ENCODE peak calls at places on chromosomes 2 and 18, in seven cellular contexts. Q is Peyer's patch, X is Caco-2, M is lower lobe of right lung, P is aorta, H is PC-3, K is HCT116. Z is an unnamed sample.

GRCh38 chr2:33111002-33111446 is 164.3 kb downstream of the LTBP1 start:
- DNase-seq in H (peak; percentile 24), M (no peak), K (no peak), Q (no peak), X (no peak), P (no peak), Z (no peak)

GRCh38 chr18:5604778-5605177 is 61.0 kb upstream of the EPB41L3 start:
- DNase-seq in Q (peak; percentile 59), P (no peak), X (no peak), H (no peak), M (no peak), K (no peak), Z (no peak)

GRCh38 chr2:73984203-73984921 is at the start of gene TET3:
- DNase-seq in P (peak; percentile 58), Q (peak; percentile 83), X (peak; percentile 60), H (peak; percentile 37), K (no peak), M (peak; percentile 75), Z (no peak)

GRCh38 chr2:212015588-212015987 is 523.0 kb downstream of the ERBB4 start:
- DNase-seq in P (no peak), K (no peak), X (no peak), H (no peak), Q (no peak), M (no peak), Z (no peak)

GRCh38 chr2:84901593-84902120 is 3.8 kb upstream of the TMSB10 start:
- DNase-seq in Q (no peak), M (no peak), X (no peak), H (no peak), K (no peak), P (no peak), Z (no peak)

GRCh38 chr18:63758616-63759015 is 16.6 kb upstream of the SERPINB7 start:
- DNase-seq in K (no peak), P (no peak), H (no peak), Q (no peak), X (no peak), M (no peak), Z (no peak)

GRCh38 chr18:32548688-32549087 is 78.0 kb upstream of the GAREM1 start:
- DNase-seq in Q (no peak), X (no peak), H (no peak), P (no peak), K (no peak), M (no peak), Z (no peak)

GRCh38 chr2:69269330-69269729 is 117.7 kb downstream of the GFPT1 start:
- DNase-seq in H (no peak), Q (no peak), K (no peak), M (no peak), P (no peak), X (no peak), Z (no peak)

GRCh38 chr2:207352978-207353377 is 176.8 kb upstream of the CREB1 start:
- DNase-seq in K (no peak), Q (no peak), H (no peak), M (no peak), X (no peak), P (no peak), Z (no peak)

GRCh38 chr2:136000502-136000901 is 15.1 kb upstream of the DARS1 start:
- DNase-seq in M (no peak), P (no peak), Q (no peak), X (no peak), K (no peak), H (no peak), Z (no peak)

GRCh38 chr2:19607931-19608762 is 249.7 kb upstream of the OSR1 start:
- DNase-seq in K (no peak), M (no peak), H (peak; percentile 71), Q (no peak), X (no peak), P (no peak), Z (no peak)

GRCh38 chr2:10762651-10763460 is 41.4 kb downstream of the ATP6V1C2 start:
- DNase-seq in K (peak; percentile 8), X (no peak), Q (no peak), P (no peak), M (no peak), H (no peak), Z (no peak)

GRCh38 chr2:37387143-37387835 is 42.9 kb downstream of the QPCT start:
- DNase-seq in Q (no peak), H (peak; percentile 24), P (no peak), M (no peak), K (no peak), X (no peak), Z (no peak)

GRCh38 chr2:160464996-160465395 is 28.6 kb downstream of the RBMS1 start:
- DNase-seq in M (no peak), K (no peak), H (no peak), Q (no peak), P (no peak), X (no peak), Z (no peak)

GRCh38 chr2:24495451-24495850 is 4.4 kb downstream of the NCOA1 start:
- DNase-seq in H (peak; percentile 6), K (no peak), M (no peak), Q (no peak), X (no peak), P (no peak), Z (no peak)

GRCh38 chr2:71451695-71452094 is 1.7 kb upstream of the DYSF start:
- DNase-seq in M (no peak), X (no peak), P (no peak), Q (no peak), H (no peak), K (no peak), Z (no peak)

GRCh38 chr2:71455011-71455740 is 1.8 kb downstream of the DYSF start:
- DNase-seq in M (no peak), X (no peak), H (no peak), Q (no peak), K (no peak), P (no peak), Z (no peak)

GRCh38 chr2:71452565-71452964 is 796 bp upstream of the DYSF start:
- DNase-seq in X (peak; percentile 81), Q (no peak), K (peak; percentile 10), P (no peak), M (no peak), H (peak; percentile 91), Z (no peak)

GRCh38 chr2:71454221-71455010 is 1.1 kb downstream of the DYSF start:
- DNase-seq in X (no peak), P (no peak), M (no peak), Q (no peak), H (peak; percentile 32), K (no peak), Z (no peak)

GRCh38 chr2:71453404-71454220 is at the start of gene DYSF:
- DNase-seq in H (peak; percentile 61), P (peak; percentile 69), Q (no peak), X (peak; percentile 67), K (no peak), M (peak; percentile 77), Z (no peak)
- H3K4me1 ChIP-seq in H (peaks cover 36% of the 10 kb centered on the region), P (no peaks in the 10 kb centered on the region), Q (no peaks in the 10 kb centered on the region), X (peaks cover 18% of the 10 kb centered on the region), K (peaks cover 5% of the 10 kb centered on the region), M (peaks cover 22% of the 10 kb centered on the region), Z (peaks cover 10% of the 10 kb centered on the region)

DNA sequence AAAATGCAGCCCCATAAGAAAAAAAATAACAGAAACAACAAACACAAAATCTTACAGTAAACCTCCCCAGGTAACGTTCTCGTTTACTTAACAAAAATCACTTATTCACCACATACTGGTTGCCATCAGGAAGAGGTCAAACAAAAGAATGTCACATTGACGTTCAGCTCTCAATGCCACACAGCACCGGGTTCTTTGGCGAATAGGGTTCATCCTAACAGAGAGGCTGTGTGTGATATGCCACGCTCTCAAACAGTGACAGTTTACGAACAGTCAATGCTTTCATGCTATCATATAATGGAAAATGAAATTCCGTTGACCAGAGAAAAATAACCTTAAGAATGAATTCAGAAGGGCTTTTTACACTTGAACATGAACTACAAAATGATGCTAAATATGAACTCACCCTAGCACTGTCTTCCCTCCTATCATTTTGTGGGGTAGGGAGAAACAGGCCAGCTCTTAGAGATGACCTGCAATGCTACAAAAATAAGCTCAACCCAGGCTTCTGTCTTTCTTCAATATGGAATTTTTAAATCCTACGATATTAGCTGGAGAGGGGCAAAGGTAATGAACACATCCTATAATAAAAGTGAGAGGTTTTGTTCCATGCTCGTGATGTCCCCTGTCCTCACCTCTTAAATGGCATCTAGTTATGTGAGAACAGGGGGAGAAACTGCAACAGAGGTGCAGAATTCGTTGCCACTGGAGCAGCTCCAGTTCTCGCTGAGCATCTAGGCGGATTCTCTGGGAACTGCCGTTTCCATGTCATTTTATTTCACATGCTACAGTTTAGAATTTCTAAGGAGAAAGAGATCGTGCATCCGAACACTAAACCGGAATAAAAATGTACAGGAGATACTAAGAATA is 1.8 kb downstream of the TMEM163 start:
- DNase-seq in K (no peak), H (no peak), X (no peak), M (no peak), Q (no peak), P (no peak), Z (no peak)
- H3K27me3 ChIP-seq in K (peaks cover 5% of the 10 kb centered on the region), H (peaks cover 21% of the 10 kb centered on the region), X (peaks cover 9% of the 10 kb centered on the region), M (peaks cover 45% of the 10 kb centered on the region), Q (no peaks in the 10 kb centered on the region), P (no peaks in the 10 kb centered on the region), Z (peaks cover 17% of the 10 kb centered on the region)

GRCh38 chr18:12369211-12369610 is 7.8 kb downstream of the AFG3L2 start:
- DNase-seq in Q (no peak), H (no peak), M (no peak), P (no peak), K (no peak), X (no peak), Z (no peak)

GRCh38 chr18:12366379-12366778 is 10.6 kb downstream of the AFG3L2 start:
- DNase-seq in Q (peak; percentile 59), M (no peak), H (no peak), X (no peak), K (no peak), P (no peak), Z (no peak)

GRCh38 chr18:12371590-12371989 is 5.4 kb downstream of the AFG3L2 start:
- DNase-seq in X (no peak), H (no peak), Q (no peak), P (no peak), K (no peak), M (no peak), Z (no peak)

GRCh38 chr18:12362473-12363174 is 14.4 kb downstream of the AFG3L2 start:
- DNase-seq in X (no peak), K (no peak), M (no peak), Q (no peak), H (no peak), P (no peak), Z (no peak)

GRCh38 chr18:12366794-12367193 is 10.2 kb downstream of the AFG3L2 start:
- DNase-seq in P (no peak), M (no peak), H (no peak), K (no peak), Q (peak; percentile 42), X (no peak), Z (no peak)
- H3K36me3 ChIP-seq in P (peaks cover 3% of the 10 kb centered on the region), M (peaks cover 83% of the 10 kb centered on the region), H (peaks cover 56% of the 10 kb centered on the region), K (peaks cover 12% of the 10 kb centered on the region), Q (peaks cover 2% of the 10 kb centered on the region), X (peaks cover 4% of the 10 kb centered on the region), Z (peaks cover 36% of the 10 kb centered on the region)

DNA sequence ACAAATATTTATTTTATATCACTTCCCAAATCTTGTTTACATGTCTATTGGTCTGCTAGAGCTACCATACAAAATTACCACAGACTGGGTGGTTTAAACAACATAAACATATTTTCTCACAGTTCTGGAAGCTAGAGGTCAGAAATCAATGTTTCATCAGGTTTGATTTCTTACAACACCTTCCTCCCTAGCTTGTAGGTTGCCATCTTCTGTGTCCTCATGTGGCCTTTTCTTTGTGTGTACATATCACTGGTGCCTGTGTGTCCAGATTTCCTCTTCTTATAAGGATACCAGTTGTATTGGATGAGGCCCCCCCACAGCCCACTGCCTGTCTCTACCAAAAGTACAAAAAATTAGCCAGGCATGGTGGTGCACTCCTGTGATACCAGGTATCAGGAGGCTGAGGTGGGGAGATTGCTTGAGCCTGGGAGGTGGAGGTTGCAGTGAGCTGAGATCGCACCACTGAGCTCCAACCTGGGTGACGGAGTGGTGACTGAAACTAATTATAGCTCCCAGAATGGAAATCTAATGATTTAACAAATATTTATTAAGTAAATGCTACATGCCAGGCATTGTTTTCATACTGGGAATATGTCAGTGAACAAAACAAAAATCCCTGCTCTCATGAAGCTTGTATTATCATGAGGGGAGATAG is 13.6 kb downstream of the EML4 start:
- DNase-seq in K (no peak), Q (no peak), H (no peak), M (no peak), X (no peak), P (no peak), Z (no peak)
- H3K4me1 ChIP-seq in K (no peaks in the 10 kb centered on the region), Q (peaks cover 6% of the 10 kb centered on the region), H (no peaks in the 10 kb centered on the region), M (peaks cover 35% of the 10 kb centered on the region), X (peaks cover 51% of the 10 kb centered on the region), P (peaks cover 2% of the 10 kb centered on the region), Z (peaks cover 25% of the 10 kb centered on the region)